ENCODE peak calls at places on chromosomes 7 and 10, in four cellular contexts. B is GM12878, M is HepG2, H is K562. L is an unnamed sample.

GRCh38 chr10:35781643-35782035 is 139.5 kb upstream of the FZD8 start:
- DNase-seq in B (no peak), M (peak; percentile 30), H (peak; percentile 29), L (peak; percentile 31)

GRCh38 chr7:155298288-155298833 is 683 bp downstream of the INSIG1 start:
- DNase-seq in B (no peak), M (no peak), H (no peak), L (no peak)

GRCh38 chr7:115274-115911 is 77.0 kb upstream of the FAM20C start:
- DNase-seq in B (no peak), M (no peak), H (no peak), L (no peak)

GRCh38 chr7:13945670-13946069 is 43.8 kb downstream of the ETV1 start:
- DNase-seq in B (no peak), M (no peak), H (no peak), L (no peak)

GRCh38 chr10:103759100-103759781 is 96.1 kb downstream of the SH3PXD2A start:
- DNase-seq in B (no peak), M (peak; percentile 80), H (no peak), L (no peak)

GRCh38 chr10:27388761-27389399 is 115.2 kb upstream of the RAB18 start:
- DNase-seq in B (no peak), M (no peak), H (no peak), L (no peak)

GRCh38 chr10:33344676-33345075 is 10.2 kb upstream of the NRP1 start:
- DNase-seq in B (no peak), M (no peak), H (no peak), L (no peak)

GRCh38 chr10:90742189-90742588 is 115.7 kb downstream of the HTR7 start:
- DNase-seq in B (no peak), M (no peak), H (no peak), L (no peak)

GRCh38 chr10:44383749-44384600 is 922 bp downstream of the CXCL12 start:
- DNase-seq in B (no peak), M (no peak), H (no peak), L (no peak)

GRCh38 chr7:211033-211714 is 18.8 kb downstream of the FAM20C start:
- DNase-seq in B (no peak), M (no peak), H (no peak), L (no peak)

GRCh38 chr10:106311590-106311989 is 852.9 kb downstream of the SORCS1 start:
- DNase-seq in B (no peak), M (no peak), H (no peak), L (no peak)

GRCh38 chr7:140214075-140214684 is 37.4 kb upstream of the KDM7A start:
- DNase-seq in B (peak; percentile 43), M (peak; percentile 42), H (no peak), L (no peak)

GRCh38 chr10:43640603-43641002 is 8.1 kb downstream of the ZNF32 start:
- DNase-seq in B (no peak), M (no peak), H (no peak), L (no peak)

DNA sequence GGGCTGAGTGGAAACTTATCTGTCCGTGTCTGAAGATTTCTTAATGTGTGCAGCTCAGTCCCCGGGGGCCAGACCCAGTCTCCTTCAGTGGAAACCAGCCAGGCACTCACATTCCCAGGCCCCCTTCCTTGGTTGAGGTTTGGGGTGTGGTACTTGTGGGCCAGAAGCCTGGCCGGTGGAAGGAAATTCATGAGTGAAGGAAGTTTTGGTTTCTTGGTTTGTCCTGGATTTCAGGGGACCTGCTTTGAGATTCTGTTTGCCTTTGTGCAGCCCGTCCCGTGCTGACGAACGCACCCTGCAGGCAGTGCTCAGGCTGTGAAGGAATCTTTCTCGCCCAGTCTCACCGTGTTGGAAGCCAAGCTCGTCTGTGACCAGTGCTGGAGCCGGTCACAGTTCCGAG is 2.9 kb downstream of the INPP5A start:
- DNase-seq in B (no peak), M (no peak), H (no peak), L (no peak)
- TF ChIP-seq FOXM1 in B (no peak), M (no peak), H (no peak), L (no peak)

DNA sequence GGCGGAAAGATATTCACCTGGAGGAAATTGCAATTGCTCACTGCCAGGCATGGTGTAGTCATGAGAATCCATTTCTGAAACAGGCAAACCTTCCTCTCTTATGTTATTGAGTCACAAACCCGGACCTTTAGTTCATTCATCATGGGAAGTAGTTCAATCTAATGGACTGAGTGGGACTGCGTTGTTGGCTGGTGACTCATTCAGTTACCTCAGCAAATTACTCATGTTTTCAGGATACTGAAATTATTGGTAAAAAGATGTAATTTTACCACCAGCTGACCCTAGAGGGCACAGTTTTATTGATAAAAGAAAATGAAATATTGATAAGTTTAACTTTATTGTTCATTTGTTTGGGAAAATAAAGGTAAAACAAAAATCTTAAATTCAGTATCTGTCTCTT is 1194.4 kb upstream of the SORCS1 start:
- DNase-seq in B (peak; percentile 13), M (peak; percentile 2), H (no peak), L (peak; percentile 6)
- TF ChIP-seq SP1 in B (no peak), M (no peak), H (no peak), L (no peak)

GRCh38 chr10:69179089-69179742 is 818 bp upstream of the SUPV3L1 start:
- DNase-seq in B (no peak), M (no peak), H (peak; percentile 57), L (peak; percentile 34)

GRCh38 chr10:69179743-69180524 is at the start of gene SUPV3L1:
- DNase-seq in B (peak; percentile 94), M (peak; percentile 98), H (peak; percentile 98), L (peak; percentile 91)

GRCh38 chr10:69181433-69181832 is 1.4 kb downstream of the SUPV3L1 start:
- DNase-seq in B (no peak), M (no peak), H (no peak), L (no peak)

GRCh38 chr10:69180525-69181204 is 631 bp downstream of the SUPV3L1 start:
- DNase-seq in B (no peak), M (no peak), H (peak; percentile 56), L (no peak)

GRCh38 chr10:69182005-69182404 is 2.0 kb downstream of the SUPV3L1 start:
- DNase-seq in B (no peak), M (no peak), H (no peak), L (no peak)
- TF ChIP-seq FOXM1 in B (no peak), M (no peak), H (no peak), L (no peak)

DNA sequence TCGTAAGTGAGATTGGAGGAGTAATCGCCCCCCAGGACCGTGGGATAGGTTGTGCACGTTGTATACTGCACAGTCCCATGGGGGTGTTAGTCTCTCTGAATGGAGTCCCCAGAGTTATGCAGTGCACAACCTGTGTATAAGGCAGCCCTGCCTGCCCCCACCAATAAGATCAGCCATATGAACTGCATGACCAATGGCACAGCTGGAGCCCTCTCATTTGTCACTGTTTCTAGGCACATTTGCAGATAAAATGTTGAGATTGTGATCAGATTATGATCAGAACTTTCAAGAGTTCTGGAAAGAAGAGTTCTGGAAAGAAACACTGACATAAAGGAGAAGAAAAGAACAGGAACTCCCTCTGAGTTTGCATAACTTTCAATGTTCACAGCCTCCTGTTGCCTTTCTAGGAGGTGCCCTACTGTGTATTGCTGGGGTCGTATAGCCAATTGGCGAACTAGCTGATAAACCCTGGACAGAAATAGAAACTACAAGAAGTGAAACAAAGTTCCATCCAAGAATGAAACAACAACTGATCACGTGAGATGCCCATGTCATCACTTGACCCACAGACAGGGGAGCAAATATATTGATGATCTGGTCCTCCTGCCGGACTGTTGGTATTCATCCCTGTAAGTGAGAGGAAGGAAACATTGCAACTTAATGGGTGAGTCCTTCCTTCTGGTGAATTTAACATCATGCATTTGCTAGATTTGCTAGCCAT is 49.6 kb upstream of the TOMM7 start:
- DNase-seq in B (peak; percentile 69), M (no peak), H (no peak), L (no peak)
- TF ChIP-seq SP1 in B (peak; percentile 65), M (no peak), H (no peak), L (no peak)

GRCh38 chr7:137441451-137441850 is 97.9 kb upstream of the PTN start:
- DNase-seq in B (no peak), M (no peak), H (no peak), L (no peak)
- TF ChIP-seq FOXM1 in B (no peak), M (no peak), H (no peak), L (no peak)

GRCh38 chr10:15158448-15158847 is 10.0 kb downstream of the NMT2 start:
- DNase-seq in B (no peak), M (no peak), H (no peak), L (no peak)
- TF ChIP-seq SP1 in B (no peak), M (no peak), H (no peak), L (no peak)

L was measured in HEK293T.